ENCODE peak calls at places on chromosome 1, in four cellular contexts. P is GM13977; E is Right ventricle myocardium inferior; H is stimulated activated CD4-positive, alpha-beta T cell treated with anti-CD3 and anti-CD28 coated beads, Interleukin-2, amount 100 ng/mL, for 48 hours. U is an unnamed sample.

GRCh38 chr1:15257309-15257708 is 10.3 kb downstream of the FHAD1 start:
- DNase-seq in P (no peak), E (no peak), H (no peak), U (no peak)

GRCh38 chr1:93081716-93082115 is 2.6 kb downstream of the MTF2 start:
- DNase-seq in P (no peak), E (no peak), H (no peak), U (no peak)

GRCh38 chr1:156053770-156054499 is at the start of gene UBQLN4:
- DNase-seq in P (peak; percentile 97), E (peak; percentile 92), H (peak; percentile 77), U (peak; percentile 92)

GRCh38 chr1:55061000-55061705 is 21.8 kb downstream of the PCSK9 start:
- DNase-seq in P (peak; percentile 4), E (no peak), H (no peak), U (no peak)

GRCh38 chr1:116409751-116410182 is 36.7 kb downstream of the ATP1A1 start:
- DNase-seq in P (no peak), E (no peak), H (no peak), U (no peak)

GRCh38 chr1:234925440-234926251 is 203.0 kb downstream of the TOMM20 start:
- DNase-seq in P (no peak), E (no peak), H (no peak), U (no peak)

GRCh38 chr1:224894915-224895314 is 34.6 kb upstream of the DNAH14 start:
- DNase-seq in P (no peak), E (no peak), H (no peak), U (peak; percentile 15)

GRCh38 chr1:91053630-91054029 is 31.8 kb upstream of the ZNF644 start:
- DNase-seq in P (no peak), E (no peak), H (no peak), U (peak; percentile 19)

GRCh38 chr1:119885903-119886783 is 10.2 kb downstream of the ADAM30 start:
- DNase-seq in P (peak; percentile 42), E (peak; percentile 77), H (peak; percentile 68), U (peak; percentile 68)

GRCh38 chr1:215002471-215002870 is 80.1 kb upstream of the KCNK2 start:
- DNase-seq in P (no peak), E (no peak), H (no peak), U (no peak)

U was measured in NAMALWA.